ENCODE peak calls at places on chromosomes 13 and 19, in eight cellular contexts. B, V, D, C, X, S, U and P are unnamed samples. For H3K4me1, the result is how much of the 10 kb centered on the place peaks cover.

GRCh38 chr13:46507978-46508377 is 45.0 kb upstream of the LRCH1 start:
- DNase-seq in B (no peak), V (no peak), D (no peak), C (no peak), X (no peak), S (no peak), U (no peak), P (no peak)

GRCh38 chr13:28100149-28101121 is at the start of gene FLT3:
- DNase-seq in B (peak), V (no peak), D (peak), C (peak), X (peak), S (no peak), U (peak), P (peak)

GRCh38 chr13:111993701-111994100 is 73.2 kb upstream of the SOX1 start:
- DNase-seq in B (no peak), V (no peak), D (no peak), C (no peak), X (no peak), S (no peak), U (no peak), P (no peak)

GRCh38 chr13:21511841-21512240 is 52.7 kb upstream of the ZDHHC20 start:
- DNase-seq in B (no peak), V (no peak), D (no peak), C (no peak), X (no peak), S (no peak), U (no peak), P (no peak)

GRCh38 chr13:41008349-41008980 is 10.7 kb downstream of the ELF1 start:
- DNase-seq in B (no peak), V (no peak), D (no peak), C (peak), X (peak), S (no peak), U (peak), P (no peak)

GRCh38 chr13:98368019-98368418 is 190.9 kb upstream of the RNF113B start:
- DNase-seq in B (no peak), V (no peak), D (no peak), C (no peak), X (no peak), S (no peak), U (peak), P (no peak)

GRCh38 chr13:66657165-66657895 is 572.8 kb downstream of the PCDH9 start:
- DNase-seq in B (no peak), V (peak), D (no peak), C (peak), X (peak), S (no peak), U (peak), P (peak)

GRCh38 chr13:113544071-113544891 is 40.3 kb upstream of the TFDP1 start:
- DNase-seq in B (no peak), V (no peak), D (no peak), C (no peak), X (peak), S (no peak), U (no peak), P (no peak)

GRCh38 chr19:54203151-54203611 is 2.5 kb downstream of the RPS9 start:
- DNase-seq in B (no peak), V (no peak), D (no peak), C (peak), X (peak), S (no peak), U (peak), P (no peak)

GRCh38 chr19:51407631-51408131 is 9.8 kb downstream of the SIGLEC10 start:
- DNase-seq in B (peak), V (no peak), D (no peak), C (peak), X (peak), S (no peak), U (peak), P (no peak)

GRCh38 chr19:56813531-56813930 is 27.0 kb downstream of the PEG3 start:
- DNase-seq in B (no peak), V (no peak), D (no peak), C (no peak), X (no peak), S (no peak), U (no peak), P (no peak)

GRCh38 chr13:41588899-41589298 is 131.5 kb downstream of the RGCC start:
- DNase-seq in B (no peak), V (no peak), D (no peak), C (peak), X (no peak), S (no peak), U (peak), P (peak)

GRCh38 chr19:38550376-38550775 is 67.4 kb downstream of the MAP4K1 start:
- DNase-seq in B (no peak), V (no peak), D (no peak), C (no peak), X (no peak), S (no peak), U (no peak), P (no peak)

GRCh38 chr13:29875646-29876045 is 25.2 kb upstream of the UBL3 start:
- DNase-seq in B (no peak), V (no peak), D (no peak), C (no peak), X (no peak), S (no peak), U (no peak), P (no peak)

GRCh38 chr13:113902956-113903355 is 39.1 kb upstream of the GAS6 start:
- DNase-seq in B (no peak), V (no peak), D (no peak), C (no peak), X (no peak), S (no peak), U (no peak), P (no peak)

GRCh38 chr13:100039740-100040139 is 49.2 kb upstream of the PCCA start:
- DNase-seq in B (no peak), V (no peak), D (no peak), C (peak), X (peak), S (no peak), U (no peak), P (no peak)

GRCh38 chr19:56748443-56748842 is 76.9 kb upstream of the ZNF835 start:
- DNase-seq in B (no peak), V (no peak), D (no peak), C (peak), X (no peak), S (no peak), U (peak), P (peak)

GRCh38 chr19:47507031-47507430 is 7.8 kb downstream of the NAPA start:
- DNase-seq in B (no peak), V (no peak), D (no peak), C (no peak), X (peak), S (no peak), U (no peak), P (no peak)

GRCh38 chr19:1386945-1387683 is 3.4 kb downstream of the NDUFS7 start:
- DNase-seq in B (no peak), V (no peak), D (no peak), C (no peak), X (no peak), S (no peak), U (no peak), P (no peak)

GRCh38 chr19:30439271-30439750 is 67.1 kb downstream of the ZNF536 start:
- DNase-seq in B (no peak), V (no peak), D (no peak), C (no peak), X (no peak), S (no peak), U (no peak), P (no peak)

GRCh38 chr13:110206170-110206569 is 100.8 kb downstream of the COL4A1 start:
- DNase-seq in B (peak), V (no peak), D (no peak), C (no peak), X (peak), S (no peak), U (no peak), P (no peak)

GRCh38 chr19:58356236-58356970 is 3.1 kb upstream of the A1BG start:
- DNase-seq in B (no peak), V (no peak), D (no peak), C (no peak), X (no peak), S (no peak), U (peak), P (peak)

GRCh38 chr13:107969551-107969950 is 245.8 kb downstream of the LIG4 start:
- DNase-seq in B (no peak), V (no peak), D (no peak), C (no peak), X (no peak), S (no peak), U (no peak), P (no peak)

GRCh38 chr19:9806781-9807180 is 12.1 kb downstream of the FBXL12 start:
- DNase-seq in B (no peak), V (no peak), D (no peak), C (no peak), X (no peak), S (no peak), U (no peak), P (no peak)

GRCh38 chr19:15107056-15108010 is at the start of gene SYDE1:
- DNase-seq in B (no peak), V (peak), D (no peak), C (peak), X (peak), S (no peak), U (peak), P (peak)

GRCh38 chr19:48804496-48804895 is 6.3 kb downstream of the BCAT2 start:
- DNase-seq in B (no peak), V (no peak), D (no peak), C (no peak), X (no peak), S (no peak), U (no peak), P (no peak)
- H3K4me1 ChIP-seq in B (under half), V (under half), D (under half), C (under half), X (under half), S (under half), U (under half), P (under half)

DNA sequence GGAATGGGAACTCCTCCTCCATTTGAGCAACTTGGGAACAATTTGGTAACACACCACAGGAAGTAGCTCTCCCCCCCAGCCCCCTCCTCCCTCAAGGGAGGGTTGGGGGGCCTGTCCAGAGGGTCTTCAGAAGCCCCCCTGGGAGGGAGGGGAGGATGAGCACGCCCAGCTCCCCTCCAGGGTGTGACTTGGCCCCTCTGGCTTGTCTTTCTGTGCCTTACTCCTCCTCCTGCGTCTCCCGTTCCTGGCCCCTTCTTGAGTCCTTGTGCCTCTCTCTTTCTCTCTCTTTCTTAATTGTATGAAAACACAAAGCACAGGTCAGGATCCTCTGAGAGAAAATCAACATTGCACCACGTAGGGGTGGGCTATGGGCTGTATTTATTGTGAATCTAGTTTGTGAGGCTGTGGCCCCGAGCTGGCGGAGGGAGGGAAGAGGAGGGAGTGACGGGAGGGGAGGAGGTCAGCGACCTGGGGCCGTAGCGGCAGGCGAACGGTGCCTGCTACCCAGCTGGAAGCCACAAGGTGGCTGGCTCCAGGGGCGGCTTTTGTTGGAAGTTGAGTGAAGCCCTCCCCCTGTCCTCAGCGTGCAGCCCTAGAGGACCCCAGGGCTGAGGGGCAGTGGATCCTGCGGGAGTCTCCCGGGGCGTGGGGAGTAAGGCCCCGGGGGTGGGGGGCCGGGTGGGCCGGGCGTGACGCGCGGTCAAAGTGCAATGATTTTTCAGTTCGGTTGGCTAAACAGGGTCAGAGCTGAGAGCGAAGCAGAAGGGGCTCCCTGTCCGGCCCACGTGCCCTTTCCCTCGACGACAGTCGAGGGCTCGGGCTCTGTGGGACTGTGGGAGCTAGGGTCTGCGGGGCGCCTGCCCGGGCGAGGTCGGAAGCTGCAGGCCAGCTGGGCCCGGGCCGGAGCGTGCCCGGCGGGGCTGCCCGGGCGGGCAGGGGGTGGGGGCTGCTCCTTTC is 6.4 kb downstream of the LYL1 start:
- DNase-seq in B (no peak), V (peak), D (no peak), C (peak), X (peak), S (no peak), U (no peak), P (no peak)
- H3K4me1 ChIP-seq in B (under half), V (under half), D (under half), C (under half), X (half or more), S (half or more), U (under half), P (under half)

DNA sequence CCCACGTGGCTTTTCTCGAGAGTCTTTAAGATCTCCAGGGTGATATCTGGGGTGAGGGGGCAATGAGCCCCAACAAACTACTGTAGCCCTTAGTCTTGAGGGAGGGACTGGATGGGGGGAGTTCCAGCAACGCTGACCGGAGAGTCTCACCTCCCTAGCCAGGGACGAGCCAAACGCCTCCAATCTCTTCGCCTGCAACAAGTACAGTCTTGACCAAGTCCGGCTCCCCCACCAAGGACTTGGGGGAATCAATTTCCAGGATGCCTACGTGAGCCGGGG is 442 bp downstream of the CCDC8 start:
- DNase-seq in B (no peak), V (no peak), D (no peak), C (no peak), X (no peak), S (no peak), U (no peak), P (no peak)
- H3K4me1 ChIP-seq in B (under half), V (under half), D (under half), C (under half), X (half or more), S (half or more), U (under half), P (half or more)

GRCh38 chr19:18504886-18505610 is 16.8 kb downstream of the ELL start:
- DNase-seq in B (peak), V (no peak), D (no peak), C (peak), X (no peak), S (no peak), U (no peak), P (no peak)
- H3K4me1 ChIP-seq in B (half or more), V (half or more), D (under half), C (under half), X (under half), S (half or more), U (half or more), P (under half)

GRCh38 chr13:33933810-33934209 is 115.9 kb downstream of the RFC3 start:
- DNase-seq in B (no peak), V (no peak), D (no peak), C (no peak), X (no peak), S (no peak), U (no peak), P (no peak)
- H3K4me1 ChIP-seq in B (under half), V (under half), D (under half), C (under half), X (under half), S (under half), U (under half), P (under half)